ENCODE peak calls at places on chromosomes 6 and 20, in eight cellular contexts. U is anterior cingulate cortex; D is AG08396; N is activated T-cell treated with anti-CD3 and anti-CD28 coated beads, Interleukin-2, amount 50 U/mL, for 72 hours; R is cardiac fibroblast; W is Kasumi-1; J is BJ; L is lower lobe of right lung. C is an unnamed sample.

GRCh38 chr6:133577851-133578250 is 311.1 kb upstream of the TCF21 start:
- DNase-seq in D (no peak), N (no peak), W (no peak), J (no peak), L (no peak), U (no peak), R (no peak), C (no peak)

GRCh38 chr6:13767121-13767794 is 47.1 kb downstream of the MCUR1 start:
- DNase-seq in L (no peak), J (no peak), U (peak; percentile 49), N (peak; percentile 38), W (no peak), D (peak; percentile 52), R (peak; percentile 48), C (peak; percentile 31)

GRCh38 chr6:11328613-11329247 is 96.3 kb upstream of the NEDD9 start:
- DNase-seq in U (no peak), N (no peak), D (peak; percentile 57), L (no peak), W (no peak), R (peak; percentile 78), J (peak; percentile 82), C (peak; percentile 46)

GRCh38 chr20:9025643-9026042 is 43.2 kb upstream of the PLCB4 start:
- DNase-seq in W (no peak), J (no peak), R (peak; percentile 75), D (peak; percentile 14), U (no peak), N (no peak), L (no peak), C (peak; percentile 30)

GRCh38 chr6:85464260-85464644 is 14.4 kb downstream of the NT5E start:
- DNase-seq in N (peak; percentile 56), W (peak; percentile 49), U (no peak), R (peak; percentile 99), D (peak; percentile 72), L (no peak), J (peak; percentile 88), C (peak; percentile 98)

GRCh38 chr20:24650091-24650490 is 180.7 kb downstream of the SYNDIG1 start:
- DNase-seq in R (peak; percentile 65), U (peak; percentile 56), W (no peak), D (peak; percentile 29), L (no peak), N (no peak), J (peak; percentile 67), C (peak; percentile 70)

GRCh38 chr20:32886652-32887051 is 27.9 kb downstream of the EFCAB8 start:
- DNase-seq in L (no peak), U (no peak), N (no peak), W (no peak), R (no peak), J (no peak), D (no peak), C (no peak)

GRCh38 chr6:130019796-130020105 is 1.4 kb downstream of the L3MBTL3 start:
- DNase-seq in R (no peak), U (no peak), N (no peak), W (no peak), L (no peak), D (peak; percentile 36), J (no peak), C (no peak)

GRCh38 chr20:62929051-62929538 is 2.8 kb upstream of the DIDO1 start:
- DNase-seq in L (peak; percentile 82), D (peak; percentile 82), N (peak; percentile 75), J (no peak), R (peak; percentile 62), W (peak; percentile 73), U (no peak), C (peak; percentile 52)

GRCh38 chr20:46953596-46953995 is 59.0 kb downstream of the EYA2 start:
- DNase-seq in U (no peak), J (no peak), D (no peak), L (no peak), N (no peak), R (no peak), W (no peak), C (no peak)

GRCh38 chr20:62390306-62391164 is 3.6 kb downstream of the RPS21 start:
- DNase-seq in R (no peak), N (no peak), U (peak; percentile 63), L (no peak), D (no peak), J (no peak), W (no peak), C (no peak)

GRCh38 chr20:62413896-62414481 is 6.9 kb upstream of the CABLES2 start:
- DNase-seq in D (no peak), U (no peak), J (no peak), L (no peak), R (no peak), N (no peak), W (no peak), C (no peak)

GRCh38 chr6:106165885-106166485 is 79.8 kb downstream of the PRDM1 start:
- DNase-seq in W (no peak), D (no peak), J (no peak), N (no peak), L (no peak), U (no peak), R (peak; percentile 37), C (no peak)

GRCh38 chr6:32944265-32944664 is 3.4 kb upstream of the HLA-DMB start:
- DNase-seq in W (peak; percentile 76), R (no peak), L (peak; percentile 57), D (no peak), N (peak; percentile 39), U (no peak), J (no peak), C (no peak)

C was measured in fibroblast of pulmonary artery.